ENCODE peak calls at places on chromosomes 11 and 22, in eight cellular contexts. J is NCI-H2029; M is NK-92 treated with Interleukin-12 subunit alpha and Interleukin-12 subunit beta, amount 100 ng/mL, for 24 hours; W is EL; V is hypothalamus; Z is T follicular helper cell; G is body of pancreas; U is effector memory CD4-positive, alpha-beta T cell. T is an unnamed sample.

GRCh38 chr11:9862981-9863380 is 199.1 kb downstream of the SWAP70 start:
- DNase-seq in V (no peak), M (no peak), Z (no peak), G (no peak), U (no peak), W (no peak), J (no peak), T (no peak)

GRCh38 chr11:45252134-45252856 is 33.8 kb downstream of the SYT13 start:
- DNase-seq in V (no peak), Z (peak; percentile 8), G (peak; percentile 66), U (no peak), M (no peak), W (peak; percentile 48), J (peak; percentile 17), T (peak; percentile 71)

GRCh38 chr22:21009638-21010425 is 5.1 kb upstream of the P2RX6 start:
- DNase-seq in W (peak; percentile 38), V (no peak), U (no peak), Z (no peak), G (peak; percentile 49), J (no peak), M (no peak), T (no peak)

GRCh38 chr22:37633693-37634504 is 5.6 kb upstream of the SH3BP1 start:
- DNase-seq in Z (no peak), V (peak; percentile 72), J (no peak), U (peak; percentile 46), G (peak; percentile 50), W (peak; percentile 86), M (peak; percentile 68), T (peak; percentile 71)

GRCh38 chr11:78547931-78548705 is 26.5 kb downstream of the NARS2 start:
- DNase-seq in Z (no peak), G (no peak), J (no peak), V (no peak), W (no peak), M (no peak), U (no peak), T (no peak)

GRCh38 chr22:36049678-36049997 is 21.0 kb upstream of the RBFOX2 start:
- DNase-seq in G (no peak), J (no peak), Z (no peak), U (no peak), V (no peak), M (no peak), W (no peak), T (no peak)

GRCh38 chr11:2097998-2098690 is 41.0 kb downstream of the IGF2 start:
- DNase-seq in G (no peak), W (no peak), J (no peak), V (no peak), U (no peak), Z (no peak), M (no peak), T (no peak)

GRCh38 chr11:17763244-17763643 is 28.7 kb downstream of the KCNC1 start:
- DNase-seq in U (no peak), J (no peak), W (no peak), M (no peak), V (no peak), G (no peak), Z (no peak), T (no peak)

GRCh38 chr11:115396533-115396932 is 107.7 kb downstream of the CADM1 start:
- DNase-seq in J (no peak), M (no peak), G (no peak), Z (no peak), W (no peak), V (no peak), U (no peak), T (no peak)

GRCh38 chr11:96278039-96278897 is 64.7 kb downstream of the MAML2 start:
- DNase-seq in U (no peak), M (no peak), J (no peak), Z (no peak), V (no peak), W (peak; percentile 42), G (no peak), T (no peak)

T was measured in H54.